ENCODE peak calls at places on chromosomes 4 and X, in six cellular contexts. B is dorsolateral prefrontal cortex; Q is effector memory CD4-positive, alpha-beta T cell; N is substantia nigra; J is GM23248; X is brain microvascular endothelial cell. A is an unnamed sample.
A peak's percentile ranks its signal among the peaks of the same experiment; 100 is the strongest.

GRCh38 chr4:150402968-150403367 is 179.0 kb upstream of the MAB21L2 start:
- DNase-seq in N (peak; percentile 6), B (peak; percentile 24), Q (no peak), X (no peak), J (no peak), A (peak; percentile 3)

GRCh38 chr4:135515295-135515694 is 1313.7 kb upstream of the PABPC4L start:
- DNase-seq in J (no peak), X (peak; percentile 68), Q (no peak), N (no peak), B (no peak), A (peak; percentile 44)

GRCh38 chr4:13990596-13991589 is 363.4 kb upstream of the BOD1L1 start:
- DNase-seq in B (no peak), J (no peak), N (no peak), Q (no peak), X (peak; percentile 61), A (peak; percentile 37)

GRCh38 chr4:25749150-25749794 is 93.6 kb downstream of the SLC34A2 start:
- DNase-seq in N (no peak), J (no peak), X (no peak), B (no peak), Q (no peak), A (no peak)

GRCh38 chr4:103207673-103208072 is 9.5 kb upstream of the CENPE start:
- DNase-seq in B (no peak), X (no peak), J (no peak), Q (no peak), N (no peak), A (no peak)

GRCh38 chrX:46208225-46208854 is 336.9 kb downstream of the ZNF674 start:
- DNase-seq in J (peak; percentile 58), X (peak; percentile 14), N (no peak), B (no peak), Q (no peak), A (peak; percentile 83)

GRCh38 chr4:114603455-114603854 is 4.8 kb downstream of the UGT8 start:
- DNase-seq in X (no peak), J (no peak), Q (no peak), B (no peak), N (no peak), A (no peak)

GRCh38 chr4:109846395-109847098 is 1.4 kb upstream of the LRIT3 start:
- DNase-seq in B (no peak), J (no peak), X (no peak), Q (no peak), N (no peak), A (no peak)

GRCh38 chr4:4857001-4857808 is 2.3 kb upstream of the MSX1 start:
- DNase-seq in Q (no peak), N (no peak), X (no peak), J (no peak), B (no peak), A (no peak)

GRCh38 chr4:165668694-165669093 is 204.3 kb upstream of the TLL1 start:
- DNase-seq in X (no peak), Q (no peak), N (no peak), J (no peak), B (no peak), A (peak; percentile 51)

GRCh38 chr4:91427171-91427570 is 876.6 kb upstream of the GRID2 start:
- DNase-seq in N (no peak), B (no peak), Q (no peak), J (no peak), X (no peak), A (no peak)

GRCh38 chr4:128865132-128865531 is 55.6 kb downstream of the JADE1 start:
- DNase-seq in J (no peak), B (no peak), N (no peak), X (no peak), Q (no peak), A (no peak)

GRCh38 chr4:26127851-26128337 is 192.9 kb upstream of the RBPJ start:
- DNase-seq in N (no peak), B (no peak), J (peak; percentile 21), Q (no peak), X (no peak), A (no peak)

GRCh38 chrX:45697591-45697990 is 496.9 kb upstream of the DIPK2B start:
- DNase-seq in B (no peak), Q (no peak), J (peak; percentile 89), X (peak; percentile 66), N (no peak), A (peak; percentile 80)

GRCh38 chr4:40251366-40251765 is 54.5 kb downstream of the RHOH start:
- DNase-seq in Q (no peak), X (no peak), B (no peak), J (peak; percentile 60), N (no peak), A (no peak)

GRCh38 chr4:177016541-177017141 is 223.9 kb upstream of the VEGFC start:
- DNase-seq in X (no peak), N (no peak), J (peak; percentile 83), Q (no peak), B (no peak), A (peak; percentile 14)

DNA sequence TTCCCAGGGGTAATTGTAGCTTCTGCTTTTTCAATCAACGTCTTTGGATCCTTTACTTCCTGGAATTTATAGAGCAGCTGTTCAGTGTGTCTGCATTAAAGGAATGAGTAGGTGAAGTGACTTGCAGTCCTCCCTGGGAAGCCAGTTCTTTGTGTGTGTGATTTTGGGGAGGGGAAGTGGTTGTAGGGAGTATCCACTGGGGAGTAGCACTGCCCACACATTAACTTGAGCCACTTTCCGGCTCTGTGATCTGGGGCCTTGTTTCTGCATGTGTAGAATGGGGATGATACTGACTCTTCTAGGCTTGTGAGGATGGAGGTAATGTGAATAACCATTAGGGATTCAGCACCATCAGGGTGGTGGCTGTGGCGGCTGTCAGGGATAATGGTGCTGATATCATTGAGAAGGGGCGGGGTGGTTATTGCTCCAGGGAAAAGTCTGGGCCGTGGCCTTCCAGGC is 54.7 kb downstream of the TMEM131L start:
- DNase-seq in N (no peak), J (no peak), Q (no peak), B (no peak), X (no peak), A (no peak)
- H3K27ac ChIP-seq in N (no peak overlapping the region), J (no peak overlapping the region), Q (peak overlapping the region; percentile 78), B (no peak overlapping the region), X (no peak overlapping the region), A (no peak overlapping the region)

DNA sequence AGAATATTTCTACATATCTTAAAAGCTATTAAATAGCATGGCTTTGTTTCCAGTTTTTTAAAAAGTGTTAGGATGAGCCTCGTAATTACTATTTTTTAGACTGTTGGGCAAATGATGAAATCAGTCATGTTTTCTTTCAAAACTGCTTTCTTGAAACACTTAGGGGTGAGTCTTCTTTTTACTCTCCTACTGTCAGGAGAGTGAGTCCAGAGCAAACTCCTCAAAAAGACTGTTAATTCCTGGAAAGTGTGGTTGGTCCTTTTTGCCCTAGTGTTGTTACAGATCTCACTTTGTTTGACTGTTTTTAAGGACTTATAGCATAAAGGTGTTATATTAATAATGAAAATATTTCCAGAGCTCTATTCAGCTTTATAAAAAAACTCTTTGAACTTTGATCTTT is 6.3 kb downstream of the GSTCD start:
- DNase-seq in X (no peak), Q (no peak), B (no peak), N (no peak), J (no peak), A (peak; percentile 16)
- H3K27ac ChIP-seq in X (no peak overlapping the region), Q (no peak overlapping the region), B (no peak overlapping the region), N (no peak overlapping the region), J (no peak overlapping the region), A (no peak overlapping the region)

DNA sequence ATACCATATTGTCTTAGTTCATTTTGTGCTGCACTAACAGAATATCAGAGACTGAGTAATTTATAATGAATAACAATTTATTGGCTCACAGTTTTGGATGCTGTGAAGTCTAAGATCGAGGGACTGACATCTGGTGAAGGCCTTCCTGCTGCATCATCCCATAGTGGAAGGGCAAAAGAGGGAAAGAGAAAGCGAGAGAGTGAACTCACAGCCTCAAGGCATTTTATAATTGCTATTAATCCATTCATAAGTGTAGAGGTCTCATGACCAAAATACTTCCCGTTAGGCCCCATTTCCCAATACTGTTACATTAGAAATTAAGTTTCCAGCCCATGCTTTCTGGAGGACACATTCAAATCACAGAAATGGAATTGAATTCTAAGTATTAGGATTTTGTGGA is 554.4 kb downstream of the TRAM1L1 start:
- DNase-seq in Q (no peak), X (no peak), B (no peak), N (no peak), J (no peak), A (no peak)
- H3K27ac ChIP-seq in Q (no peak overlapping the region), X (no peak overlapping the region), B (no peak overlapping the region), N (no peak overlapping the region), J (no peak overlapping the region), A (no peak overlapping the region)

DNA sequence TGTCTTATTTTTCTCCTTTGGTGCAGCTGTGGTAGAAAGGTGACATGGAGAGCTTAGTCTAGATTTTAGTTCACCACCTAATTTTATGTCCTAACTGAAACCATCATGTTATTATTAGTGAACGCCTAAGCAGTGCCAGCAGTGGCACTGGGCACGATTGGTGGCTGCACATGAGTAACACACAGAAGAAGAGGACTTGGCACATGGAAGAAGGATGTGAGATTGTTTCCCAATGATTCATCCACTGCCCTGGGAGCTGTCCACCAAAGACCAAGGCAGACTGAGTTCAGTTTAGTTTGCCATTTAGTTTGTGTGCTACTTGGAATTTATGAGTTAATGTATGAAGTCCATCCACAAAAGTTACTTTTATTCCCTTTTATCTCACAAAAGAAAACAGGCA is 68.1 kb upstream of the NAP1L5 start:
- DNase-seq in X (peak; percentile 76), N (no peak), J (peak; percentile 89), B (no peak), Q (no peak), A (peak; percentile 80)
- H3K27ac ChIP-seq in X (no peak overlapping the region), N (no peak overlapping the region), J (no peak overlapping the region), B (no peak overlapping the region), Q (no peak overlapping the region), A (no peak overlapping the region)

DNA sequence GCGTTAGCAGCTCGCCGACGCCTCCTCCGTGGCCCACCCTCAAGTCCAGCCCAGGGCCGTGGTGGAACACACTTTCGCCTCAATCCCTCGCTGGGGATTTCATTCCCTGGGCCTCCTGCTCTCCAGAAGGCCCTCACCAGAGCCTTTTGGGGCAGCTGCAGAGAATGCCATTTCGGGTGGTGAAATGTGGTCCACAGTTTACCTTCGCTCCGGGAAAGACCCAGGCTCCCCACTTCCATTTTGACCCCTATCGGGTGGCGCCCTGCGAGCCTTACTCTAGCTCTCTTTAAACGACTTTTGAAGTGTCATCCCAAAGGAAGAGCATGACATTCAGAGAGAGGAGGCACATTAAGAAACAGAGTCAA is 496 bp downstream of the SH2D1A start:
- DNase-seq in J (no peak), X (no peak), N (no peak), B (no peak), Q (no peak), A (no peak)
- H3K27ac ChIP-seq in J (no peak overlapping the region), X (no peak overlapping the region), N (no peak overlapping the region), B (no peak overlapping the region), Q (peak overlapping the region; percentile 78), A (no peak overlapping the region)

GRCh38 chr4:38670939-38671593 is 7.1 kb downstream of the KLF3 start:
- DNase-seq in Q (no peak), J (peak; percentile 47), X (no peak), N (no peak), B (no peak), A (no peak)

GRCh38 chr4:38667005-38667771 is 3.2 kb downstream of the KLF3 start:
- DNase-seq in B (peak; percentile 81), J (peak; percentile 98), N (peak; percentile 70), Q (peak; percentile 53), X (peak; percentile 98), A (peak; percentile 98)

GRCh38 chr4:38668203-38668602 is 4.2 kb downstream of the KLF3 start:
- DNase-seq in Q (no peak), N (no peak), B (no peak), J (no peak), X (no peak), A (no peak)

GRCh38 chr4:38670061-38670894 is 6.3 kb downstream of the KLF3 start:
- DNase-seq in N (no peak), J (no peak), B (no peak), Q (no peak), X (no peak), A (no peak)

GRCh38 chr4:38669233-38669632 is 5.2 kb downstream of the KLF3 start:
- DNase-seq in N (no peak), X (peak; percentile 77), Q (no peak), B (no peak), J (peak; percentile 38), A (peak; percentile 69)
- H3K27ac ChIP-seq in N (peak overlapping the region; percentile 39), X (peak overlapping the region; percentile 67), Q (peak overlapping the region; percentile 90), B (peak overlapping the region; percentile 98), J (peak overlapping the region; percentile 97), A (no peak overlapping the region)